ENCODE peak calls at places on chromosomes 5 and 9, in four cellular contexts. N is neural progenitor cell, G is endodermal cell, K is A549. I is an unnamed sample.

GRCh38 chr5:179141867-179142266 is 81.7 kb downstream of the ZNF354C start:
- DNase-seq in N (no peak), G (no peak), K (no peak), I (no peak)

GRCh38 chr5:120852222-120852860 is 388.2 kb downstream of the PRR16 start:
- DNase-seq in N (no peak), G (peak; percentile 67), K (no peak), I (no peak)

GRCh38 chr5:122313001-122313402 is 965 bp downstream of the SNCAIP start:
- DNase-seq in N (peak; percentile 64), G (peak; percentile 58), K (no peak), I (no peak)

GRCh38 chr5:139861021-139861888 is 65.6 kb downstream of the PSD2 start:
- DNase-seq in N (no peak), G (no peak), K (no peak), I (no peak)

GRCh38 chr5:143031781-143032724 is 261.9 kb downstream of the ARHGAP26 start:
- DNase-seq in N (peak; percentile 56), G (no peak), K (no peak), I (no peak)

GRCh38 chr9:114177423-114178064 is 22.2 kb downstream of the COL27A1 start:
- DNase-seq in N (no peak), G (no peak), K (peak; percentile 26), I (no peak)

GRCh38 chr5:67799732-67800234 is 415.8 kb upstream of the PIK3R1 start:
- DNase-seq in N (no peak), G (no peak), K (no peak), I (no peak)

GRCh38 chr5:67299317-67299716 is 102.7 kb upstream of the CD180 start:
- DNase-seq in N (no peak), G (no peak), K (no peak), I (no peak)

GRCh38 chr5:106380736-106381135 is 1290.0 kb downstream of the EFNA5 start:
- DNase-seq in N (no peak), G (no peak), K (no peak), I (no peak)

GRCh38 chr5:54457094-54457531 is 1.6 kb downstream of the HSPB3 start:
- DNase-seq in N (no peak), G (no peak), K (peak; percentile 55), I (no peak)

GRCh38 chr5:155260798-155261197 is 247.2 kb downstream of the KIF4B start:
- DNase-seq in N (peak; percentile 70), G (peak; percentile 69), K (no peak), I (peak; percentile 72)

GRCh38 chr5:80810425-80810824 is 149.7 kb upstream of the RASGRF2 start:
- DNase-seq in N (no peak), G (no peak), K (no peak), I (no peak)

GRCh38 chr5:80804332-80804731 is 149.5 kb upstream of the DHFR start:
- DNase-seq in N (no peak), G (no peak), K (no peak), I (no peak)

GRCh38 chr5:80805038-80805437 is 150.3 kb upstream of the DHFR start:
- DNase-seq in N (no peak), G (no peak), K (no peak), I (no peak)

GRCh38 chr5:80809451-80809850 is 150.7 kb upstream of the RASGRF2 start:
- DNase-seq in N (no peak), G (no peak), K (no peak), I (no peak)

DNA sequence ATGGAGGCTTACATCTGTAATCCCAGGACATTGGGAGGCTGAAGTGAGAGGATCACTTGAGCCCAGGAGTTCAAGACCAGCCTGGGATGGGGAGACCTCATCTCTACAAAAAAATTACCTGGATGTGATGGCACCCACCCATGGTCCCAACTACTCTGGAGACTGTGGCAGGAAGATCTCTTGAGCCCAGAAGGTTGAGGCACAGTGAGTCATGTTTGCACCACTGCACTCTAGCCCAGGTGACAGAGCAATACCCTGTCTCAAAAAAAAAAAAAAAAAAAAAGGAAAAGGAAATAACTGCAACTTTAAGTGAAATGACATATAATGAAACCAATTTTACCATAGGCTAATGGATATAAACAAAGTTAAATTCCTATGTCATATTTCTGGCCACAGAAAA is 152.1 kb upstream of the DHFR start:
- DNase-seq in N (no peak), G (no peak), K (no peak), I (no peak)
- H3K4me1 ChIP-seq in N (no peaks in the 10 kb centered on the region), G (no peaks in the 10 kb centered on the region), K (no peaks in the 10 kb centered on the region), I (no peaks in the 10 kb centered on the region)

GRCh38 chr5:110705349-110705748 is 21.1 kb downstream of the TMEM232 start:
- DNase-seq in N (no peak), G (no peak), K (no peak), I (no peak)

GRCh38 chr5:110703481-110703880 is 23.0 kb downstream of the TMEM232 start:
- DNase-seq in N (no peak), G (no peak), K (no peak), I (no peak)

GRCh38 chr5:110702300-110702699 is 24.2 kb downstream of the TMEM232 start:
- DNase-seq in N (no peak), G (no peak), K (no peak), I (no peak)

DNA sequence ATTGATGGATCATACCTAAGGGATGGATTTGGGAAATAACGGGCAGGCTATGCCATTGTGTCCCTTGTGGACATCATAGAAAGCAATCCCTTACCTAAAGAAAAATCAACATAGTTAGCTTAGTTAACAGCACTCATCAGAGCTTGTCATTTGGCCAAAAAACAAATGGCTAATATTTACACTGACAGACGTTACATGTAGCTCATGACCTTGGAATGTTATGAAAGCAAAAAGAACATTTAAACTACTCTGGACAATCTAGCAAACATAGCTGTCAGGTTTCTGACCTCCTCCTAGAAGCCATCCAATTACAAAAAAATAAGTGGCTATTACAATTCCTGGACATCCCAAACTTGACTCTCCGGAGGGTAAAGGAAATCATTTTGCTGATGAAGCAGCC is 23.8 kb downstream of the TMEM232 start:
- DNase-seq in N (no peak), G (no peak), K (no peak), I (no peak)
- H3K4me1 ChIP-seq in N (no peaks in the 10 kb centered on the region), G (no peaks in the 10 kb centered on the region), K (no peaks in the 10 kb centered on the region), I (no peaks in the 10 kb centered on the region)

GRCh38 chr5:124105326-124105725 is 593.3 kb downstream of the CSNK1G3 start:
- DNase-seq in N (no peak), G (no peak), K (no peak), I (no peak)
- H3K4me1 ChIP-seq in N (peaks cover 5% of the 10 kb centered on the region), G (no peaks in the 10 kb centered on the region), K (no peaks in the 10 kb centered on the region), I (no peaks in the 10 kb centered on the region)

GRCh38 chr9:131712151-131712716 is 27.6 kb downstream of the RAPGEF1 start:
- DNase-seq in N (no peak), G (no peak), K (no peak), I (no peak)
- H3K4me1 ChIP-seq in N (peaks cover 26% of the 10 kb centered on the region), G (peaks cover 15% of the 10 kb centered on the region), K (peaks cover 54% of the 10 kb centered on the region), I (peaks cover 16% of the 10 kb centered on the region)

GRCh38 chr5:159179556-159180305 is 29.6 kb downstream of the RNF145 start:
- DNase-seq in N (no peak), G (no peak), K (no peak), I (no peak)
- H3K4me1 ChIP-seq in N (peaks cover 11% of the 10 kb centered on the region), G (peaks cover 2% of the 10 kb centered on the region), K (peaks cover 95% of the 10 kb centered on the region), I (peaks cover 36% of the 10 kb centered on the region)

DNA sequence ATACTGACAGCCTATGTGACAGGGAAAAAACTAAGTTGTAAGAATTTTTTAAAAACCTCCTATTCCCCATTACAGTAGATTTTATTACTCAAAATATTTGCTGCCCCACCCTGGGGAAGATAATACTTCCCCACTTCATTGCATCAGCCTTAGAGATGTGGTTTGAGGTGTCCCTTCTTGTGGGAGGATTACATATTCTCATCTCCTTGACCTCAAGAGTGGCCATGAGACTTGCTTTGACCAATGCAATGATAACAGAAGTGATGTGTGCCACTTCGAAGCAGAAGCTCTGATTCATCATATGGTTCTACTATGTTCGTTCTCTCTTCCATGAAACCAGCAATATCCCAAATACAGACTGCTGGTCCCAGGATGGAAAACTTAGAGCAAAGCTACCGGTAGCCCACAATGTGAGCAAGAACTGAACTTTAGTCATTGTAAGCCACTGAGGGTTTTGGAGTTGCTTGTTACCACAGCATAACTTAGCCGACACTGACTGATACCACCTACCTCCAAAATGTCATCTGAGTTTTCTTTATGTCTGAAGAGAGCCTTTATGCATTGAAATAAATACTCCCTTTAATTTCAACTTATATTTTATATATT is 92.0 kb downstream of the THBS4 start:
- DNase-seq in N (no peak), G (no peak), K (no peak), I (no peak)
- H3K4me1 ChIP-seq in N (peaks cover 16% of the 10 kb centered on the region), G (no peaks in the 10 kb centered on the region), K (no peaks in the 10 kb centered on the region), I (no peaks in the 10 kb centered on the region)

I was measured in Karpas-422.